ENCODE peak calls at places on chromosomes 12 and 14, in four cellular contexts. Q is AG04450, E is mucosa of descending colon, F is left ventricle myocardium inferior. H is an unnamed sample.
A peak's percentile ranks its signal among the peaks of the same experiment; 100 is the strongest.

GRCh38 chr12:55842681-55843429 is at the start of gene MMP19:
- DNase-seq in Q (peak; percentile 62), E (no peak), F (no peak), H (no peak)

GRCh38 chr14:100466111-100466856 is 120.9 kb downstream of the BEGAIN start:
- DNase-seq in Q (no peak), E (no peak), F (no peak), H (peak; percentile 79)

GRCh38 chr12:54296393-54297121 is 4.3 kb downstream of the NFE2 start:
- DNase-seq in Q (no peak), E (no peak), F (no peak), H (no peak)

GRCh38 chr12:91871751-91872150 is 273.9 kb downstream of the BTG1 start:
- DNase-seq in Q (no peak), E (no peak), F (no peak), H (no peak)

GRCh38 chr12:41304526-41304925 is 116.4 kb downstream of the PDZRN4 start:
- DNase-seq in Q (no peak), E (no peak), F (no peak), H (no peak)

GRCh38 chr12:30862486-30862885 is 64.1 kb upstream of the TSPAN11 start:
- DNase-seq in Q (no peak), E (no peak), F (peak; percentile 64), H (no peak)

GRCh38 chr12:25249951-25250738 is 584 bp downstream of the KRAS start:
- DNase-seq in Q (no peak), E (peak; percentile 78), F (peak; percentile 62), H (no peak)

GRCh38 chr12:23096321-23096720 is 471.4 kb downstream of the ETNK1 start:
- DNase-seq in Q (no peak), E (no peak), F (no peak), H (no peak)

GRCh38 chr12:127414186-127414585 is 852.8 kb upstream of the TMEM132C start:
- DNase-seq in Q (no peak), E (no peak), F (no peak), H (no peak)

GRCh38 chr12:112924986-112925385 is 13.3 kb upstream of the OAS3 start:
- DNase-seq in Q (no peak), E (peak; percentile 47), F (no peak), H (no peak)

GRCh38 chr14:58198086-58198485 is 1.9 kb upstream of the ACTR10 start:
- DNase-seq in Q (no peak), E (no peak), F (no peak), H (no peak)

GRCh38 chr12:63980211-63980610 is 135.7 kb downstream of the SRGAP1 start:
- DNase-seq in Q (no peak), E (no peak), F (no peak), H (no peak)

GRCh38 chr14:72947366-72948160 is 21.3 kb downstream of the DCAF4 start:
- DNase-seq in Q (no peak), E (no peak), F (no peak), H (no peak)

GRCh38 chr12:69732088-69732487 is 6.6 kb upstream of the RAB3IP start:
- DNase-seq in Q (no peak), E (no peak), F (no peak), H (no peak)

GRCh38 chr14:51518280-51518679 is 133.4 kb upstream of the FRMD6 start:
- DNase-seq in Q (no peak), E (no peak), F (no peak), H (no peak)

GRCh38 chr14:63840981-63841380 is 11.8 kb upstream of the SYNE2 start:
- DNase-seq in Q (no peak), E (peak; percentile 69), F (no peak), H (peak; percentile 27)

GRCh38 chr12:113990548-113991223 is 24.6 kb upstream of the RBM19 start:
- DNase-seq in Q (no peak), E (no peak), F (no peak), H (no peak)

GRCh38 chr14:102396531-102396930 is 33.8 kb downstream of the TECPR2 start:
- DNase-seq in Q (no peak), E (no peak), F (no peak), H (no peak)

GRCh38 chr14:68651652-68652432 is 141.0 kb downstream of the ZFP36L1 start:
- DNase-seq in Q (peak; percentile 92), E (no peak), F (no peak), H (peak; percentile 66)

GRCh38 chr14:102392506-102392905 is 29.8 kb downstream of the TECPR2 start:
- DNase-seq in Q (no peak), E (no peak), F (no peak), H (no peak)

GRCh38 chr12:105214670-105215375 is 21.2 kb downstream of the APPL2 start:
- DNase-seq in Q (no peak), E (peak; percentile 93), F (no peak), H (no peak)

GRCh38 chr12:123102381-123102780 is 48.5 kb downstream of the PITPNM2 start:
- DNase-seq in Q (no peak), E (no peak), F (no peak), H (no peak)

GRCh38 chr12:95118788-95119179 is 45.4 kb upstream of the NR2C1 start:
- DNase-seq in Q (no peak), E (no peak), F (no peak), H (no peak)

GRCh38 chr12:50971946-50972345 is 19.6 kb downstream of the HIGD1C start:
- DNase-seq in Q (no peak), E (no peak), F (no peak), H (no peak)

GRCh38 chr14:70828188-70828587 is 18.9 kb upstream of the MAP3K9 start:
- DNase-seq in Q (no peak), E (no peak), F (no peak), H (no peak)

GRCh38 chr14:96204151-96205058 is at the start of gene BDKRB2:
- DNase-seq in Q (peak; percentile 78), E (peak; percentile 85), F (peak; percentile 44), H (peak; percentile 87)

GRCh38 chr12:106309671-106310313 is 7.3 kb downstream of the TCP11L2 start:
- DNase-seq in Q (peak; percentile 37), E (no peak), F (no peak), H (no peak)

GRCh38 chr14:31057701-31058364 is 31.7 kb upstream of the STRN3 start:
- DNase-seq in Q (no peak), E (no peak), F (no peak), H (no peak)

GRCh38 chr14:67999290-67999689 is 179.7 kb downstream of the RAD51B start:
- DNase-seq in Q (no peak), E (no peak), F (no peak), H (no peak)

GRCh38 chr12:92502417-92503028 is 200.3 kb upstream of the PLEKHG7 start:
- DNase-seq in Q (no peak), E (no peak), F (no peak), H (no peak)

GRCh38 chr14:97010491-97011160 is 213.4 kb downstream of the VRK1 start:
- DNase-seq in Q (no peak), E (no peak), F (no peak), H (no peak)

GRCh38 chr14:22291406-22291805 is 297.6 kb downstream of the DAD1 start:
- DNase-seq in Q (no peak), E (no peak), F (no peak), H (no peak)

GRCh38 chr14:54715244-54715643 is 148.3 kb downstream of the SAMD4A start:
- DNase-seq in Q (no peak), E (no peak), F (no peak), H (no peak)

GRCh38 chr12:52221912-52222457 is 11.1 kb upstream of the KRT7 start:
- DNase-seq in Q (no peak), E (peak; percentile 77), F (peak; percentile 50), H (no peak)

GRCh38 chr12:86044396-86044795 is 170.3 kb downstream of the NTS start:
- DNase-seq in Q (no peak), E (no peak), F (no peak), H (no peak)
- TF ChIP-seq CTCF in Q (no peak), E (no peak), F (no peak), H (no peak)

DNA sequence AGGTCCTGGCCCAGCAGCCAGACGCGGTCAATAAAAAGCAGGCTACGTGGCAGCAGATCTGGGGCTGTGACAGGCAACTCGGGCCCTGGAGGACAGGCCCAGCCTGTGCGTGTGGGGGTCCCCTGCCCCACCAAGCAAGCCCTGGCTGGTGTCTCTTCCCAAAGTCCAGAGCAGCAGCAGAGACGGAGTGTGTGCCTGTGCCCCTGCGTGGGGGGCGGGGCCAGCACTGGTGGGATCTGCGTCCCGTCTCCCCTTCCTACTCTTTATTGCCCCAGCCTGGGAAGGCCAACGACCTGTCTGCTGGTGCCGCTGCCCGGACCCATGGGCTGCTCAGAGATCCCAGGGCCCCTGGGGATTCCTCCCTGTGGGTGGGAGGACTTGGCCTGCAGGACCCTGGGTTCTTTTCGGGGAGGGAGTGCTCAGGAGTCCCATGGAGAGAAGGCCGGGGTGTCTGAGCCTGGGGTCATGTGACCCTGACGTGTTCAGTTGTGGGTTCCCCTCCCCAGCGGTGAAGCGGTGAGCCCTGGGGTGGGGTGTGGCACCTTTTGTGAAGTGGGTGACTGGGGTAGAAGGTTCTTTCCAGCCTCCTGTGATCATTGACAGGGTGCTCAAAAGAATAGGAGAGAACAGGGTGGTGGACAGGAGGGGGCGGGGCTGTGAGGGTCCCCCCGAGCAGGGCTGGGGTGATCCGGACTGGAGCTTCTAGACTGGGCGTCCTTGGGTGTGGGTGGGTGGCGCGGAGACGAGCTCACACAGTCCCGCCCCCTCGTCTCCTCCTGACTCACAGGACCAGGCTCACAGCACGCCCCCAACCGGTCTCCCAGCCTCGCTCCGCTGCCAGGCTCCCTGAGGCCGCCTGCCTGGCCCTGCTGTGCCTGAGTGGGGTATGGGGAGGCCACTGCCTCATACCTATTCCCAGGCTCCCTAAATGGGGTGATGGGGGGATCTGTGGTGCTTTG is 22.4 kb downstream of the ASPG start:
- DNase-seq in Q (no peak), E (peak; percentile 61), F (peak; percentile 10), H (no peak)
- TF ChIP-seq CTCF in Q (no peak), E (peak; percentile 7), F (no peak), H (no peak)

DNA sequence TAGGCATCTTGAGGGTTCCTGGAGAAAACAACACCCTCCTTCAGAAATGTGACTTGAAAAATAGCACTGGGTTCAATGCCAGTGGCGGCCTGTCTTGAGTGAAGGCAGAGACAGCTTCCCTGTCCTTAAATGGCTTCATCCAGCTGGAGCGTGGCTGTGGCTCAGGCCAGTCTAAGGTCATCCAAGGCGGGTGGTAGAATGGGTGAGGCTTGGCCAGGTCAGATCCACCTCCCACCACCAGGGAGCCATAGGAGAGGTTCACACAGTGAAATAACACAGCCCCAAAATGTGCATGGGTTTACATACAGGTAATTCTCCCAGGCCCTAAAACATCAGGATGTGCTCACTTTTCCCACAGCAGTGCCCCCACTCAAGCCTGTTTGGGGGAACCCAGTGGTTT is 171.3 kb downstream of the PHETA1 start:
- DNase-seq in Q (no peak), E (no peak), F (no peak), H (no peak)
- TF ChIP-seq CTCF in Q (no peak), E (no peak), F (no peak), H (no peak)

DNA sequence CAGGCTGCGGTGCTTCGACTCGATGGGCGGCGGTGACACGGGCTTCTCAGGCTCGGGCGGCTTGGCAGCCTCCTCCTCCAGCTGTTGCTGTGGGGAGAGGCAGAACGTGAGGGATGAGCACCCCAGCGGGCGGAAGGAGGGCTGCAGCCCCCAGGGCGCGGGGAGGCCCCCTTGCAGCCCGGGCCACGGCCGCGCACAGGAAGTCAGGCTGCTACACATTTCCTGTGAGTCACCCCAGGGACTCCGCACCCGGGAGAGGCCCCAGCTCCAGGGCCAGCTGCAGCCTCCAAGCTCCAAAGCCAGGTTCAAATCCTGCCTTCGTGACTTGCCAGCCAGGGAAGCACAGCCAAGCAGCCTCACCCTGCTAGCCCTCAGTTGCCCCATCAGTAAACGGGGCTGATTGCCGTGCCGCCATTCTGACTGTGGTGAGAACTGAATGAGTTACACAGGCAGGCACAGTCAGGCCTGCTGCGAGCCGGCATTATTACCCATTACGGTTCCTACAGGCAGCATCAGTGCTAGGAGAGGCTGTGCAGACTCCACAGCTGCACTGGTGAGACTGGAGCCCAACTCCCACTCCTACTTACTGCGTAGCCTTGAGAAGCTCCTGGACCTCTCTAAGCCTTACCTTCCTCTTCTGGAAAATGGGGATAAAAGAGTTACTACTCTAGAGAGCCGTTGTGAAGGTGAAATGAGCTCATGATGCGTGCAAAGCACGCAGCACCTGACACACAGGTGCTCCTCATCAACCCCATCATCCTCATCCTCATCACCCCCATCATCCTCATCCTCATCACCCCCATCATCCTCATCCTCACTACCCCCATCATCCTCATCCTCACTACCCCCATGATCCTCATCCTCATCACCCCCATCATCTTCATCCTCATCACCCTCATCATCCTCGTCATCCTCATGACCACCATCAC is 100.9 kb downstream of the NCOR2 start:
- DNase-seq in Q (no peak), E (peak; percentile 75), F (peak; percentile 71), H (peak; percentile 89)
- TF ChIP-seq CTCF in Q (no peak), E (no peak), F (peak; percentile 28), H (peak; percentile 30)